ENCODE peak calls at places on chromosomes 7 and 10, in eight cellular contexts. Q is mesendoderm, M is AG04450, P is uterus, G is H1, L is testis, J is esophagus muscularis mucosa, T is heart left ventricle. U is an unnamed sample.

GRCh38 chr7:151487246-151487645 is 32.4 kb downstream of the RHEB start:
- DNase-seq in Q (no peak), M (no peak), P (no peak), G (no peak), L (no peak), J (no peak), T (no peak), U (no peak)

GRCh38 chr7:143250822-143251221 is 12.4 kb upstream of the GSTK1 start:
- DNase-seq in Q (no peak), M (no peak), P (no peak), G (no peak), L (no peak), J (no peak), T (no peak), U (no peak)

GRCh38 chr10:128875955-128876354 is 591.1 kb upstream of the MGMT start:
- DNase-seq in Q (no peak), M (no peak), P (peak), G (no peak), L (peak), J (no peak), T (no peak), U (no peak)

GRCh38 chr10:116905845-116906210 is 56.5 kb downstream of the ENO4 start:
- DNase-seq in Q (no peak), M (no peak), P (no peak), G (no peak), L (no peak), J (no peak), T (no peak), U (no peak)

GRCh38 chr7:137886266-137886665 is 39.5 kb upstream of the DGKI start:
- DNase-seq in Q (peak), M (no peak), P (no peak), G (no peak), L (no peak), J (no peak), T (no peak), U (no peak)

GRCh38 chr7:108372601-108373000 is 83.6 kb downstream of the NRCAM start:
- DNase-seq in Q (no peak), M (no peak), P (no peak), G (no peak), L (no peak), J (no peak), T (no peak), U (no peak)

GRCh38 chr7:76346778-76347177 is 12.0 kb downstream of the YWHAG start:
- DNase-seq in Q (no peak), M (no peak), P (no peak), G (no peak), L (no peak), J (no peak), T (no peak), U (no peak)

GRCh38 chr7:105496501-105496900 is 25.6 kb downstream of the PUS7 start:
- DNase-seq in Q (no peak), M (no peak), P (no peak), G (no peak), L (no peak), J (no peak), T (no peak), U (peak)

GRCh38 chr10:12724782-12725579 is 276.5 kb downstream of the CCDC3 start:
- DNase-seq in Q (no peak), M (no peak), P (no peak), G (no peak), L (no peak), J (no peak), T (no peak), U (no peak)

GRCh38 chr7:51142741-51143390 is 173.7 kb downstream of the COBL start:
- DNase-seq in Q (no peak), M (no peak), P (no peak), G (no peak), L (no peak), J (peak), T (no peak), U (no peak)

GRCh38 chr10:11116817-11117216 is 99.1 kb downstream of the CELF2 start:
- DNase-seq in Q (no peak), M (no peak), P (no peak), G (no peak), L (no peak), J (no peak), T (no peak), U (no peak)

GRCh38 chr7:90210925-90211324 is 615 bp upstream of the STEAP2 start:
- DNase-seq in Q (no peak), M (no peak), P (peak), G (no peak), L (peak), J (no peak), T (no peak), U (no peak)

GRCh38 chr10:127977368-127978009 is 70.6 kb downstream of the PTPRE start:
- DNase-seq in Q (peak), M (no peak), P (peak), G (no peak), L (peak), J (no peak), T (peak), U (peak)

GRCh38 chr7:28037220-28038010 is 143.2 kb downstream of the JAZF1 start:
- DNase-seq in Q (peak), M (peak), P (no peak), G (no peak), L (no peak), J (no peak), T (no peak), U (peak)

GRCh38 chr10:88270871-88271713 is 312.0 kb downstream of the RNLS start:
- DNase-seq in Q (no peak), M (no peak), P (no peak), G (no peak), L (no peak), J (no peak), T (no peak), U (peak)

GRCh38 chr10:124072541-124072940 is 20.9 kb downstream of the CHST15 start:
- DNase-seq in Q (no peak), M (no peak), P (no peak), G (no peak), L (no peak), J (no peak), T (no peak), U (no peak)

GRCh38 chr10:77156406-77156879 is 481.2 kb downstream of the KCNMA1 start:
- DNase-seq in Q (no peak), M (no peak), P (peak), G (no peak), L (no peak), J (no peak), T (no peak), U (no peak)

GRCh38 chr10:7610651-7611389 is 55.9 kb downstream of the ITIH5 start:
- DNase-seq in Q (peak), M (peak), P (peak), G (no peak), L (no peak), J (no peak), T (no peak), U (peak)

GRCh38 chr7:36625247-36625646 is 99.0 kb downstream of the AOAH start:
- DNase-seq in Q (no peak), M (no peak), P (no peak), G (no peak), L (no peak), J (no peak), T (no peak), U (no peak)

GRCh38 chr10:102648269-102648888 is 4.1 kb downstream of the TRIM8 start:
- DNase-seq in Q (no peak), M (no peak), P (no peak), G (no peak), L (no peak), J (no peak), T (no peak), U (no peak)

GRCh38 chr10:102648889-102649752 is 4.8 kb downstream of the TRIM8 start:
- DNase-seq in Q (no peak), M (no peak), P (no peak), G (no peak), L (no peak), J (no peak), T (no peak), U (no peak)

GRCh38 chr10:102646610-102647432 is 2.5 kb downstream of the TRIM8 start:
- DNase-seq in Q (no peak), M (no peak), P (peak), G (no peak), L (peak), J (no peak), T (peak), U (no peak)

GRCh38 chr10:102645741-102646609 is 1.7 kb downstream of the TRIM8 start:
- DNase-seq in Q (peak), M (peak), P (peak), G (no peak), L (peak), J (peak), T (peak), U (peak)

GRCh38 chr10:102647433-102648268 is 3.4 kb downstream of the TRIM8 start:
- DNase-seq in Q (no peak), M (no peak), P (no peak), G (no peak), L (no peak), J (no peak), T (no peak), U (no peak)
- H3K27ac ChIP-seq in Q (no peak), M (peak), P (peak), G (no peak), L (peak), J (peak), T (peak), U (no peak)

DNA sequence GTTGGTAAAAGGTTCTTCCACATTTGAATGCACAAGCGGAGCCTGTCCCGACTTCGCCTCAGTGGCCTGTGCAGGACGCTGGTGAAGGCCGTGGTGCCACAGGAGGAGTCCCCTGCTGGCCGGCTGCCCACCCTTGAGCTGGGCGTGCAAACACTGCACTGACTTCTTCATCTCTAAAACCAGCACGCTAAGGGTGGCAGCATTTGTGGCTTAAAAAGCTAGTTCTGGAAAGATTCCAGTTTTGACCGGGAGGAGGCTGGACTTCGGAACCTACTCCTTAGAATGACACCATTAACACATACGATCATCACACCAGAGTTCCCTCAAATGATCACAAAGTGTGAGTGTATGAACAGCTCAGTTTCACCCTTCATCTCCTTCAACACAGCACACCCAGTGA is 102.4 kb downstream of the SMURF1 start:
- DNase-seq in Q (no peak), M (no peak), P (no peak), G (no peak), L (peak), J (no peak), T (no peak), U (no peak)
- H3K27ac ChIP-seq in Q (no peak), M (no peak), P (peak), G (no peak), L (peak), J (peak), T (no peak), U (no peak)

GRCh38 chr7:10908600-10908999 is 65.1 kb upstream of the PHF14 start:
- DNase-seq in Q (peak), M (no peak), P (no peak), G (peak), L (no peak), J (no peak), T (no peak), U (no peak)
- H3K27ac ChIP-seq in Q (no peak), M (no peak), P (no peak), G (peak), L (no peak), J (no peak), T (no peak), U (no peak)

GRCh38 chr10:109895848-109896247 is 27.5 kb downstream of the XPNPEP1 start:
- DNase-seq in Q (no peak), M (no peak), P (no peak), G (no peak), L (no peak), J (peak), T (no peak), U (no peak)
- H3K27ac ChIP-seq in Q (no peak), M (peak), P (peak), G (no peak), L (peak), J (peak), T (peak), U (no peak)

DNA sequence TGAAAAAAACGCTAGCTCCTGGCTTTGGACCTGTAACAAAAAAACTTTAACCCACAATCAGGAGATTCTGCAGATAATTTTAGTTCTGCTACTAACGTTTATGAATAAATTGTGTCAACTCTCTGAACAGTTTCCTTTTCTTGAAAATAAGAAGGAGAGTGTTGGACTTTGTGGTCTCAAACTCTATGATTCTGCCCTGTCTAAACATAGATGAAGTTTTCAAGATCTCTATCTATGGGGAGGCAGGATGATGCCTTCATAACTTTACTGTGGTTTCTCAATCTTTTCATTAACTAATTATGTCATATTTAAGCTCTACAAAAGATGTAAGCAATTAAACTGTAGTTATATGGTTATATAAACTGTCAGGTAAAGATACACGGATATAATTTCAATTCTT is 162.0 kb downstream of the REEP3 start:
- DNase-seq in Q (no peak), M (no peak), P (no peak), G (no peak), L (no peak), J (no peak), T (no peak), U (no peak)
- H3K27ac ChIP-seq in Q (no peak), M (no peak), P (peak), G (no peak), L (no peak), J (no peak), T (no peak), U (no peak)

GRCh38 chr7:3272691-3273141 is 28.3 kb upstream of the SDK1 start:
- DNase-seq in Q (no peak), M (peak), P (no peak), G (no peak), L (no peak), J (no peak), T (no peak), U (peak)
- H3K27ac ChIP-seq in Q (no peak), M (peak), P (no peak), G (no peak), L (no peak), J (no peak), T (no peak), U (no peak)

GRCh38 chr10:96513686-96514551 is at the start of gene TLL2:
- DNase-seq in Q (peak), M (peak), P (peak), G (peak), L (peak), J (peak), T (peak), U (peak)
- H3K27ac ChIP-seq in Q (no peak), M (no peak), P (no peak), G (no peak), L (no peak), J (peak), T (peak), U (no peak)

GRCh38 chr10:6493521-6494451 is 86.3 kb downstream of the PRKCQ start:
- DNase-seq in Q (peak), M (no peak), P (no peak), G (no peak), L (no peak), J (peak), T (no peak), U (no peak)

GRCh38 chr10:6497524-6498140 is 82.4 kb downstream of the PRKCQ start:
- DNase-seq in Q (no peak), M (no peak), P (no peak), G (no peak), L (no peak), J (peak), T (no peak), U (no peak)

GRCh38 chr10:6492896-6493295 is 87.2 kb downstream of the PRKCQ start:
- DNase-seq in Q (no peak), M (no peak), P (no peak), G (no peak), L (no peak), J (peak), T (no peak), U (no peak)

GRCh38 chr10:6494452-6494839 is 85.6 kb downstream of the PRKCQ start:
- DNase-seq in Q (no peak), M (no peak), P (no peak), G (no peak), L (no peak), J (no peak), T (no peak), U (no peak)

DNA sequence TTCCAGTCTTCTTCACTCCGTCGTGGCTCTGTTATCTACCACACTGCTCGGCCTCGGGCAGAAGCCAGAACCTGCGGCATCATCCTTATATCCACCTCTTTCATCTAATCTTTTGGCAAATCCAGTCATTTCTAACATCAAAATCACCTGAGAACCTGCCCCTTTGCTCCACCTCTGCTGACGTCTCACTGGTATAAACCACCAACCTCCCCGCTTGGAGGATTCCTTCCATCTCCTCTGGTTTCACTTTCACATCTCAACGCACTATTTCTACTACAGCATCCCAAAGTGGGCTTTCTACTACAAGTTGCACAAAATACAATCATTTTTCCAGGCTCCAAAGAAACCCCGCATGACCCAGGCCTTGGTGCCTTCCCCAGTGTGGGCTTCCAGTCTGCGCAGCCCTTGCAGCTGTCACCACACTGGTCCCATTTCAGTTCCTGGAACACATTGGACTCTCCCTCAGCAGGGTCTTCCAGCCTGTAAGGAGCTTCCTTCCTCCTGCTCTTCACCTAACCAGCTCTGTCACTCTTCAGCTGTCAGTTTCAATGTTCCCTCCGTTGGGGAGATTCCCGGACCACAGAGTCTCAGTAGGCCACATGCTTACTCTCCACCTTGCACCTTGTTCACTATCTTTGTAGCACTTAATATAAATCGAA is 85.0 kb downstream of the PRKCQ start:
- DNase-seq in Q (no peak), M (no peak), P (no peak), G (no peak), L (no peak), J (peak), T (no peak), U (no peak)
- H3K27ac ChIP-seq in Q (no peak), M (no peak), P (no peak), G (no peak), L (no peak), J (no peak), T (no peak), U (no peak)